ENCODE peak calls at places on chromosomes 13 and 19, in four cellular contexts. Y is heart right ventricle, X is neural progenitor cell, K is breast epithelium. E is an unnamed sample. For H3K27me3, the result is how much of the 10 kb centered on the place peaks cover.

GRCh38 chr19:53818756-53819155 is 5.4 kb downstream of the NLRP12 start:
- DNase-seq in Y (no peak), X (no peak), K (no peak), E (no peak)

GRCh38 chr13:64410654-64411053 is 2819.5 kb downstream of the PCDH9 start:
- DNase-seq in Y (no peak), X (no peak), K (no peak), E (no peak)

GRCh38 chr19:16885166-16885565 is 3.6 kb upstream of the F2RL3 start:
- DNase-seq in Y (no peak), X (no peak), K (no peak), E (no peak)

GRCh38 chr13:45474584-45475454 is 10.1 kb downstream of the COG3 start:
- DNase-seq in Y (no peak), X (no peak), K (no peak), E (no peak)

GRCh38 chr13:95641961-95642621 is 2.4 kb downstream of the DZIP1 start:
- DNase-seq in Y (no peak), X (peak), K (no peak), E (no peak)

GRCh38 chr19:21838646-21839045 is 2.7 kb upstream of the ZNF43 start:
- DNase-seq in Y (no peak), X (no peak), K (no peak), E (no peak)

GRCh38 chr19:42528354-42529247 is at the start of gene CEACAM1:
- DNase-seq in Y (peak), X (no peak), K (peak), E (peak)

GRCh38 chr19:6086081-6086858 is 24.0 kb downstream of the RFX2 start:
- DNase-seq in Y (no peak), X (no peak), K (no peak), E (no peak)

GRCh38 chr13:64877176-64877575 is 2353.0 kb downstream of the PCDH9 start:
- DNase-seq in Y (no peak), X (no peak), K (no peak), E (no peak)

GRCh38 chr19:7456964-7457541 is 31.8 kb downstream of the PEX11G start:
- DNase-seq in Y (no peak), X (no peak), K (no peak), E (no peak)

GRCh38 chr19:33406521-33407139 is 33.1 kb downstream of the CEBPG start:
- DNase-seq in Y (peak), X (peak), K (no peak), E (no peak)

GRCh38 chr13:34939771-34940170 is 2.3 kb upstream of the NBEA start:
- DNase-seq in Y (no peak), X (no peak), K (no peak), E (no peak)
- TF ChIP-seq CTCF in Y (no peak), X (no peak), K (no peak), E (no peak)

GRCh38 chr13:31611214-31611613 is 128.1 kb upstream of the RXFP2 start:
- DNase-seq in Y (no peak), X (no peak), K (no peak), E (no peak)

GRCh38 chr13:31614704-31615103 is 124.6 kb upstream of the RXFP2 start:
- DNase-seq in Y (no peak), X (no peak), K (no peak), E (no peak)

GRCh38 chr13:31610270-31610998 is 128.9 kb upstream of the RXFP2 start:
- DNase-seq in Y (no peak), X (no peak), K (no peak), E (no peak)

DNA sequence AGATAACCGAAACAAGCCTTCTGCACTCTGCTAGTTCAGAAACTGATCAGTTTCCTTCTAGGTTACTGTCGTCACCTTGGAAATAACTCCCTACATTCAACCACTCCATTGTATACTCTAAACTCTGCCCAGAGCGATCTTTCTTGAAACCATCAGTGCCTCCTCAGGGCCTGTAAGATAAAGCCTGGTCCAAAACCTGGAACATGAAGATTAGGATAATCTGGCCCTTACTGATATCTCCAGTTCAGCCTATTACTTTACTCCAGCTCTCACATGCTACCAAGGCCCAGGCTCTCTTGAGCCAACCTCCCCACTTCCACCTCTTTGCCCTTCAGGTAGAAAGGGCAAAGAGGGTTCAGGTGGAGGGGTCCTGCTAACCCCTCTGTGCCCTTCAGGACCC is 125.3 kb upstream of the RXFP2 start:
- DNase-seq in Y (no peak), X (no peak), K (no peak), E (no peak)
- H3K27me3 ChIP-seq in Y (under half), X (under half), K (under half), E (under half)

GRCh38 chr13:84121456-84121855 is 239.2 kb upstream of the SLITRK1 start:
- DNase-seq in Y (no peak), X (peak), K (no peak), E (no peak)

GRCh38 chr13:84118845-84119409 is 236.7 kb upstream of the SLITRK1 start:
- DNase-seq in Y (no peak), X (no peak), K (no peak), E (no peak)
- H3K27ac ChIP-seq in Y (no peak), X (peak), K (no peak), E (no peak)

GRCh38 chr19:31436121-31436776 is 87.0 kb upstream of the TSHZ3 start:
- DNase-seq in Y (no peak), X (no peak), K (no peak), E (no peak)
- TF ChIP-seq CTCF in Y (no peak), X (no peak), K (no peak), E (no peak)

GRCh38 chr19:1527650-1528309 is 3.9 kb downstream of the PLK5 start:
- DNase-seq in Y (no peak), X (no peak), K (no peak), E (no peak)
- H3K27me3 ChIP-seq in Y (half or more), X (half or more), K (half or more), E (under half)

GRCh38 chr13:23992722-23993438 is 95.6 kb upstream of the C1QTNF9B start:
- DNase-seq in Y (no peak), X (no peak), K (no peak), E (no peak)
- H3K27ac ChIP-seq in Y (no peak), X (no peak), K (no peak), E (no peak)

DNA sequence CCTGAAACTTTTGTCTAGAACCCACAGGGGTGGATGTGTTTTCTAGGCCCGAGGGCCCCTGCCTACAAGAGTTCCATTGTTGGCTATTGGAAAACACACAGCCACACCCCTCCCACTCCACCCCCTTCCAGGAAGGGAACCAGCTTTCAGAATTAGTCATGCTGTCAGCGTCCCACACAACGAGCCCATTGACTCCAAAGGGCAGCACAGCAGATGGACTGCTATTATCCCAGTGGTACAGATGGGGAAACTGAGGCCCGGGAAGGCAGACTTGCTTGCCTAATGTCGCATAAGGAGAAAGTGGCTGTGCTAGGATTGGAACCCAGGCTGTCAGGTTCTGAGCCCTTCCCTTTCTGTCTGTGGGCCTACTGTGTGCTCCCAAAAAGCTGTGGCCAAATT is 8.1 kb upstream of the FXYD3 start:
- DNase-seq in Y (no peak), X (no peak), K (peak), E (no peak)
- TF ChIP-seq CTCF in Y (no peak), X (no peak), K (no peak), E (no peak)

DNA sequence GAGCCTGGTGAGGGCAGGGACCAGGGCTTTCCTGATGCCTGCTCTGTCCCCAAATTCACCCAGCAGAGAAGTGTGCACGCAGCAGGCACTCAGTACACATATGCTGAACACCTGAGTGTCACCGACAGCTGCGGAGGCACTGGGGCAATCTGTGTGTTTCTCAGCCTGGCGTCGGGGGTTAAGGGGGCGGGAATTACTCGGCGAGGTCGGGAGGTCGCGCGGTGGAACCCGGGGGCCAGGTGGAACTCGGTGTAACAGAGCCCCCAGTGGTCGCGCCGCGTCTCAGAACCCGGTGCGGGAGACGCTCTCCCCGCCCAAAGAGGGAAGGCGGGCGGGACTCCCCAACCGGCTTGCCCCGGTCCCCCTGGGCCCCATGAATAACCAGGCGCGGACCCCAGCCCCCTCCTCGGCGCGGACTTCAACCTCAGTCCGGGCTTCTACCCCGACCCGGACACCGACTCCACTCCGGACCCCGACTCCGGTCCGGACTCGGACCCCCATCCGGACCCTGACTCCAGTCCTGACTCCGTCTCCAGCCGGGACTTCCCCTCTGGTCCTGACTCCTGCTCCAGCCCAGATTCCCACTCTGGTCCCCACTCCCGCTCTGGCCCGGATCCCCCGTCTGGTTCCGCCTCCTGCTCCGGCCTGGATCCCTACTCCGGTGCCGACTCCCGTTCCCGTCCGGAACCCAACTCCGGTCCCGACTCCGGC is at the start of gene SELENOV:
- DNase-seq in Y (no peak), X (peak), K (no peak), E (no peak)
- H3K27me3 ChIP-seq in Y (half or more), X (under half), K (under half), E (under half)

DNA sequence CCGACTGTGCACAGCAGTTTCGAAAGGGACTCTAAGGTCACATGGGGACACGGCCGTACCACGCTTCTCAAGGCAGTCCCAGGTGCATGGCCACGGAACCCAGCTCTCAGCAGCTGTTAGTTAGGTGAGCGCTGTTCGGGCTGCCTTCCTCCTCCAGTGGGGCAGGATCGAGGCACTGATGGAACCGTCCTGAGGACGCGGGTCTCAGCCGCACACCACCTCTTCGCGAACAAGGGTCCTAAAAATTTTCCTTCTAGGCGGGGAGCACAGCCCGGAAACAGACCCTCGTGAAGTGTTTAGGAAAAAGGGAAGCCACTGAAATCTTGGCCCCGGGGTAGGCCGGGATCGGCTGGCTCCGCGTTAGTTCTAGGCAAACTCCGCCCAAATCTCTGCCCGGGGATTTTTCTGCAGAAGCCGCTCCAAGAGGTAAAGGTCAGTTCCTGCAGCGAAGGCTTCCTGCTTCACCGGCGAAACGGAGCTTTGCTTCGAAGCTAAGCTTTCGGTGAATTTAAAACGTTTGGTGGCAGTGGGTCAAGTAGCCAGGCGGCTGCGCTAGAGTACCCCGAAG is 752 bp downstream of the GJB2 start:
- DNase-seq in Y (no peak), X (peak), K (no peak), E (no peak)
- H3K27ac ChIP-seq in Y (no peak), X (no peak), K (no peak), E (no peak)

GRCh38 chr19:4803736-4804695 is 12.5 kb downstream of the FEM1A start:
- DNase-seq in Y (peak), X (peak), K (no peak), E (no peak)
- TF ChIP-seq CTCF in Y (peak), X (peak), K (no peak), E (peak)